ENCODE peak calls at places on chromosomes 1 and 21, in seven cellular contexts. One of them, this sample, is unnamed. For H3K4me1, H3K36me3 and H3K9me3, the result is how much of the 10 kb centered on the place peaks cover.

GRCh38 chr1:203306970-203307541 is 1.7 kb downstream of the BTG2 start:
- DNase-seq in left ventricle myocardium inferior: no peak
- DNase-seq in tibial nerve: no peak
- DNase-seq in body of pancreas: peak
- DNase-seq in lower lobe of right lung: no peak
- DNase-seq in HAP-1: no peak
- DNase-seq in cardiac muscle cell: no peak
- DNase-seq in this sample: peak

GRCh38 chr1:154961497-154962237 is at the start of gene PYGO2:
- DNase-seq in left ventricle myocardium inferior: peak
- DNase-seq in tibial nerve: peak
- DNase-seq in body of pancreas: peak
- DNase-seq in lower lobe of right lung: peak
- DNase-seq in HAP-1: peak
- DNase-seq in cardiac muscle cell: peak
- DNase-seq in this sample: peak

GRCh38 chr1:226457307-226457712 is 49.4 kb upstream of the PARP1 start:
- DNase-seq in left ventricle myocardium inferior: no peak
- DNase-seq in tibial nerve: no peak
- DNase-seq in body of pancreas: no peak
- DNase-seq in lower lobe of right lung: no peak
- DNase-seq in HAP-1: no peak
- DNase-seq in cardiac muscle cell: peak
- DNase-seq in this sample: peak

GRCh38 chr1:58143972-58144752 is 402.4 kb downstream of the OMA1 start:
- DNase-seq in left ventricle myocardium inferior: no peak
- DNase-seq in tibial nerve: no peak
- DNase-seq in body of pancreas: no peak
- DNase-seq in lower lobe of right lung: no peak
- DNase-seq in HAP-1: no peak
- DNase-seq in cardiac muscle cell: no peak
- DNase-seq in this sample: no peak

GRCh38 chr1:43367904-43368645 is at the start of gene ELOVL1:
- DNase-seq in left ventricle myocardium inferior: peak
- DNase-seq in tibial nerve: peak
- DNase-seq in body of pancreas: peak
- DNase-seq in lower lobe of right lung: peak
- DNase-seq in HAP-1: peak
- DNase-seq in cardiac muscle cell: peak
- DNase-seq in this sample: peak

GRCh38 chr1:117367769-117368059 is 465 bp downstream of the MAN1A2 start:
- DNase-seq in left ventricle myocardium inferior: no peak
- DNase-seq in tibial nerve: no peak
- DNase-seq in body of pancreas: no peak
- DNase-seq in lower lobe of right lung: no peak
- DNase-seq in HAP-1: no peak
- DNase-seq in cardiac muscle cell: no peak
- DNase-seq in this sample: no peak

GRCh38 chr1:87044840-87045239 is 130.4 kb downstream of the HS2ST1 start:
- DNase-seq in left ventricle myocardium inferior: no peak
- DNase-seq in tibial nerve: no peak
- DNase-seq in body of pancreas: no peak
- DNase-seq in lower lobe of right lung: no peak
- DNase-seq in HAP-1: no peak
- DNase-seq in cardiac muscle cell: no peak
- DNase-seq in this sample: no peak

GRCh38 chr1:61337981-61338848 is 255.9 kb downstream of the NFIA start:
- DNase-seq in left ventricle myocardium inferior: peak
- DNase-seq in tibial nerve: peak
- DNase-seq in body of pancreas: peak
- DNase-seq in lower lobe of right lung: peak
- DNase-seq in HAP-1: peak
- DNase-seq in cardiac muscle cell: peak
- DNase-seq in this sample: no peak

GRCh38 chr1:202224453-202224852 is 30.9 kb downstream of the LGR6 start:
- DNase-seq in left ventricle myocardium inferior: no peak
- DNase-seq in tibial nerve: no peak
- DNase-seq in body of pancreas: no peak
- DNase-seq in lower lobe of right lung: no peak
- DNase-seq in HAP-1: no peak
- DNase-seq in cardiac muscle cell: no peak
- DNase-seq in this sample: no peak
- H3K4me1 ChIP-seq in left ventricle myocardium inferior: under half
- H3K4me1 ChIP-seq in tibial nerve: under half
- H3K4me1 ChIP-seq in body of pancreas: under half
- H3K4me1 ChIP-seq in lower lobe of right lung: under half
- H3K4me1 ChIP-seq in HAP-1: under half
- H3K4me1 ChIP-seq in cardiac muscle cell: under half
- H3K4me1 ChIP-seq in this sample: under half

DNA sequence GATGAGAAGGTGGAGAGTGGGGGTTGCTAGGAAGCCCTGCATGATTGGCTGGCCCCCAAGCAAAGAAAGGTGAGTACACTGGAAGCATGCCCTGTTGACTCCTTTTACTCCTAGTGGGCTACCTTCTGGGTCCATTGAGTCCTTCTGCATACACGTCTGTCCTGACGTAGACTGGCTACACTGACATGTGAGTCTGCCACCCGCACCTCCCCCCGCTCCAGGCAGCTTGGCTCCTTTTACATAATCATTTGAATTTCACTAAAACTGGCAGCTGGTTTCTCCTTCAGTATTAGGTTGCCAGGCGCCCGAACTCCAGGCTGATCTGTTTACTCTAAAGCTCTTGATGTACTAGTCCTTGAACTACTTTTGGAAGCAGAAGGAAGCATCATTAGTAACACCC is 8.7 kb downstream of the MRPS21 start:
- DNase-seq in left ventricle myocardium inferior: no peak
- DNase-seq in tibial nerve: no peak
- DNase-seq in body of pancreas: no peak
- DNase-seq in lower lobe of right lung: no peak
- DNase-seq in HAP-1: no peak
- DNase-seq in cardiac muscle cell: no peak
- DNase-seq in this sample: no peak
- H3K36me3 ChIP-seq in left ventricle myocardium inferior: half or more
- H3K36me3 ChIP-seq in tibial nerve: under half
- H3K36me3 ChIP-seq in body of pancreas: under half
- H3K36me3 ChIP-seq in lower lobe of right lung: half or more
- H3K36me3 ChIP-seq in HAP-1: half or more
- H3K36me3 ChIP-seq in cardiac muscle cell: under half
- H3K36me3 ChIP-seq in this sample: under half

DNA sequence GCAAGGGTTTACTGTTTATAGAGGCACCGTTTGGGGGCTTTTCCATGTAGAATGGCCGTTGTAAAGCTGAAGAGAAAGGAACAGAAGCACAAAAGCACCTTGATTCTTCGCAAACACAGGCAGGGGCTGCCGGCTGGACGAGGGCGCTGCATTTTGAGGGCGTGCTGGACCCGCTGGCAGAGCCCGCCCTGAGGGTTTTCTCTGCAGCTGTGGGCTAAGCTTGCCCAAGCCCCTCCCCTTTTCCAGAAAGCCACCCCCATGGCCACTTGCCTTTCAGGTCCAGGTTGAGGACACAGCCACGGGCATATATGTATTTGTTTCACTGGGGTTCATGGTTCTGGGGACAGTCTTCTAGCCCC is 12.9 kb downstream of the TFF3 start:
- DNase-seq in left ventricle myocardium inferior: no peak
- DNase-seq in tibial nerve: no peak
- DNase-seq in body of pancreas: no peak
- DNase-seq in lower lobe of right lung: no peak
- DNase-seq in HAP-1: no peak
- DNase-seq in cardiac muscle cell: no peak
- DNase-seq in this sample: no peak
- H3K9me3 ChIP-seq in left ventricle myocardium inferior: under half
- H3K9me3 ChIP-seq in tibial nerve: under half
- H3K9me3 ChIP-seq in body of pancreas: under half
- H3K9me3 ChIP-seq in lower lobe of right lung: under half
- H3K9me3 ChIP-seq in HAP-1: under half
- H3K9me3 ChIP-seq in cardiac muscle cell: under half
- H3K9me3 ChIP-seq in this sample: under half

GRCh38 chr1:21339402-21340229 is 49.4 kb upstream of the ECE1 start:
- DNase-seq in left ventricle myocardium inferior: no peak
- DNase-seq in tibial nerve: no peak
- DNase-seq in body of pancreas: no peak
- DNase-seq in lower lobe of right lung: no peak
- DNase-seq in HAP-1: no peak
- DNase-seq in cardiac muscle cell: no peak
- DNase-seq in this sample: no peak
- H3K4me1 ChIP-seq in left ventricle myocardium inferior: half or more
- H3K4me1 ChIP-seq in tibial nerve: half or more
- H3K4me1 ChIP-seq in body of pancreas: half or more
- H3K4me1 ChIP-seq in lower lobe of right lung: half or more
- H3K4me1 ChIP-seq in HAP-1: under half
- H3K4me1 ChIP-seq in cardiac muscle cell: under half
- H3K4me1 ChIP-seq in this sample: half or more

DNA sequence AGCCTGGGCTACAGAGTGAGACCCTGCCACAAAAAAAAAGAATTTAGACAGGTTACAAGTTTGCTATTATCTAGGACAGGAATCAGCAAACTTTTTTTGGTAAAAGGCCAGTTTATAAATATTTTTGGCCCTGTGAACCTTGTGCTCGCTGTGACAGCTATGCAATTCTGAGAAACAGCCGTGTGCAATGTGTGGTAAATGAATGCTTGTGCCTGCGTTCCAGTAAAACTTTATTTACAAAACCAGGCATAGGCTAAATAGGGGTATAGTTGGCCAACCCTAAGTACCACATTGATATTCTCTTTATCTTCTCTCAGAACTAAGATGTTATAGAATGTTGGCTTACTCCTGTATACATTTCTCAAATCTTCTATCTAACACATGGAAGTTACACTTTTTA is 24.3 kb downstream of the FBXO28 start:
- DNase-seq in left ventricle myocardium inferior: no peak
- DNase-seq in tibial nerve: no peak
- DNase-seq in body of pancreas: no peak
- DNase-seq in lower lobe of right lung: no peak
- DNase-seq in HAP-1: no peak
- DNase-seq in cardiac muscle cell: no peak
- DNase-seq in this sample: no peak
- H3K36me3 ChIP-seq in left ventricle myocardium inferior: half or more
- H3K36me3 ChIP-seq in tibial nerve: under half
- H3K36me3 ChIP-seq in body of pancreas: under half
- H3K36me3 ChIP-seq in lower lobe of right lung: half or more
- H3K36me3 ChIP-seq in HAP-1: under half
- H3K36me3 ChIP-seq in cardiac muscle cell: under half
- H3K36me3 ChIP-seq in this sample: under half

GRCh38 chr1:152824964-152825363 is 2.3 kb upstream of the LCE1A start:
- DNase-seq in left ventricle myocardium inferior: no peak
- DNase-seq in tibial nerve: no peak
- DNase-seq in body of pancreas: no peak
- DNase-seq in lower lobe of right lung: no peak
- DNase-seq in HAP-1: no peak
- DNase-seq in cardiac muscle cell: no peak
- DNase-seq in this sample: no peak
- H3K9me3 ChIP-seq in left ventricle myocardium inferior: under half
- H3K9me3 ChIP-seq in tibial nerve: under half
- H3K9me3 ChIP-seq in body of pancreas: under half
- H3K9me3 ChIP-seq in lower lobe of right lung: under half
- H3K9me3 ChIP-seq in HAP-1: under half
- H3K9me3 ChIP-seq in cardiac muscle cell: under half
- H3K9me3 ChIP-seq in this sample: under half

GRCh38 chr1:209670441-209671082 is 4.7 kb upstream of the G0S2 start:
- DNase-seq in left ventricle myocardium inferior: no peak
- DNase-seq in tibial nerve: no peak
- DNase-seq in body of pancreas: no peak
- DNase-seq in lower lobe of right lung: no peak
- DNase-seq in HAP-1: no peak
- DNase-seq in cardiac muscle cell: no peak
- DNase-seq in this sample: no peak

GRCh38 chr1:209673631-209674417 is 1.4 kb upstream of the G0S2 start:
- DNase-seq in left ventricle myocardium inferior: no peak
- DNase-seq in tibial nerve: no peak
- DNase-seq in body of pancreas: no peak
- DNase-seq in lower lobe of right lung: no peak
- DNase-seq in HAP-1: no peak
- DNase-seq in cardiac muscle cell: peak
- DNase-seq in this sample: no peak

GRCh38 chr1:209674957-209675566 is at the start of gene G0S2:
- DNase-seq in left ventricle myocardium inferior: peak
- DNase-seq in tibial nerve: no peak
- DNase-seq in body of pancreas: peak
- DNase-seq in lower lobe of right lung: peak
- DNase-seq in HAP-1: no peak
- DNase-seq in cardiac muscle cell: peak
- DNase-seq in this sample: no peak

GRCh38 chr1:209675567-209676154 is 449 bp downstream of the G0S2 start:
- DNase-seq in left ventricle myocardium inferior: peak
- DNase-seq in tibial nerve: no peak
- DNase-seq in body of pancreas: peak
- DNase-seq in lower lobe of right lung: peak
- DNase-seq in HAP-1: no peak
- DNase-seq in cardiac muscle cell: peak
- DNase-seq in this sample: no peak

GRCh38 chr1:209672705-209673630 is 2.2 kb upstream of the G0S2 start:
- DNase-seq in left ventricle myocardium inferior: no peak
- DNase-seq in tibial nerve: no peak
- DNase-seq in body of pancreas: no peak
- DNase-seq in lower lobe of right lung: no peak
- DNase-seq in HAP-1: no peak
- DNase-seq in cardiac muscle cell: peak
- DNase-seq in this sample: no peak
- H3K4me1 ChIP-seq in left ventricle myocardium inferior: half or more
- H3K4me1 ChIP-seq in tibial nerve: under half
- H3K4me1 ChIP-seq in body of pancreas: under half
- H3K4me1 ChIP-seq in lower lobe of right lung: under half
- H3K4me1 ChIP-seq in HAP-1: under half
- H3K4me1 ChIP-seq in cardiac muscle cell: under half
- H3K4me1 ChIP-seq in this sample: under half